ENCODE peak calls at places on chromosomes 7 and 10, in five cellular contexts. Y is lower lobe of right lung, G is lung, T is heart right ventricle, F is neural progenitor cell. R is an unnamed sample.

GRCh38 chr7:30335763-30336487 is 51.5 kb downstream of the ZNRF2 start:
- DNase-seq in Y (no peak), G (no peak), T (no peak), F (no peak), R (no peak)

GRCh38 chr10:15483215-15483970 is 112.3 kb upstream of the FAM171A1 start:
- DNase-seq in Y (no peak), G (no peak), T (no peak), F (no peak), R (no peak)

GRCh38 chr10:69958232-69958902 is 94.3 kb upstream of the MACROH2A2 start:
- DNase-seq in Y (no peak), G (no peak), T (no peak), F (peak; percentile 66), R (no peak)

GRCh38 chr7:76155938-76156337 is 45.8 kb upstream of the SRRM3 start:
- DNase-seq in Y (peak; percentile 84), G (peak; percentile 73), T (peak; percentile 37), F (no peak), R (no peak)

GRCh38 chr10:112958275-112958995 is 8.4 kb downstream of the TCF7L2 start:
- DNase-seq in Y (no peak), G (no peak), T (no peak), F (no peak), R (no peak)

GRCh38 chr10:114304566-114305421 is 65.7 kb downstream of the VWA2 start:
- DNase-seq in Y (no peak), G (no peak), T (peak; percentile 53), F (peak; percentile 96), R (peak; percentile 32)

GRCh38 chr7:23759556-23760391 is 49.8 kb downstream of the STK31 start:
- DNase-seq in Y (no peak), G (no peak), T (no peak), F (no peak), R (no peak)

GRCh38 chr7:101401390-101402080 is 38.9 kb downstream of the COL26A1 start:
- DNase-seq in Y (no peak), G (no peak), T (no peak), F (no peak), R (no peak)

GRCh38 chr7:155456517-155456771 is 1.5 kb upstream of the EN2 start:
- DNase-seq in Y (no peak), G (no peak), T (no peak), F (no peak), R (no peak)

GRCh38 chr7:29285451-29285807 is 90.9 kb downstream of the CHN2 start:
- DNase-seq in Y (no peak), G (no peak), T (no peak), F (no peak), R (no peak)

GRCh38 chr10:6924166-6924565 is 344.1 kb upstream of the PRKCQ start:
- DNase-seq in Y (no peak), G (no peak), T (no peak), F (no peak), R (no peak)

GRCh38 chr7:25671087-25671486 is 442.8 kb upstream of the NPVF start:
- DNase-seq in Y (no peak), G (no peak), T (no peak), F (no peak), R (no peak)

GRCh38 chr10:124332426-124332825 is 86.3 kb downstream of the OAT start:
- DNase-seq in Y (no peak), G (no peak), T (no peak), F (no peak), R (no peak)

GRCh38 chr10:1047937-1048336 is 982 bp downstream of the IDI1 start:
- DNase-seq in Y (no peak), G (no peak), T (no peak), F (peak; percentile 62), R (no peak)

GRCh38 chr10:130869179-130869841 is 442.2 kb downstream of the TCERG1L start:
- DNase-seq in Y (no peak), G (no peak), T (no peak), F (no peak), R (no peak)

GRCh38 chr10:132571565-132572544 is 34.3 kb downstream of the INPP5A start:
- DNase-seq in Y (no peak), G (peak; percentile 51), T (no peak), F (peak; percentile 49), R (peak; percentile 60)

GRCh38 chr10:8993859-8994258 is 939.4 kb downstream of the GATA3 start:
- DNase-seq in Y (no peak), G (no peak), T (no peak), F (no peak), R (no peak)

GRCh38 chr7:19294629-19295028 is 149.4 kb upstream of the FERD3L start:
- DNase-seq in Y (no peak), G (no peak), T (no peak), F (no peak), R (no peak)

GRCh38 chr10:11017575-11018425 is at the start of gene CELF2:
- DNase-seq in Y (peak; percentile 85), G (peak; percentile 80), T (peak; percentile 77), F (peak; percentile 94), R (peak; percentile 49)

GRCh38 chr10:117536359-117536861 is 6.1 kb upstream of the EMX2 start:
- DNase-seq in Y (no peak), G (no peak), T (no peak), F (no peak), R (peak; percentile 56)

GRCh38 chr10:70677620-70678249 is 5.4 kb downstream of the ADAMTS14 start:
- DNase-seq in Y (no peak), G (no peak), T (no peak), F (no peak), R (no peak)

GRCh38 chr10:124704428-124704805 is 39.8 kb downstream of the FAM53B start:
- DNase-seq in Y (no peak), G (no peak), T (no peak), F (no peak), R (no peak)

GRCh38 chr10:111762114-111762513 is 421.5 kb downstream of the GPAM start:
- DNase-seq in Y (no peak), G (no peak), T (no peak), F (no peak), R (no peak)

GRCh38 chr10:33091186-33091585 is 133.2 kb upstream of the ITGB1 start:
- DNase-seq in Y (no peak), G (no peak), T (no peak), F (no peak), R (no peak)

GRCh38 chr7:150556521-150557138 is 10.6 kb upstream of the GIMAP4 start:
- DNase-seq in Y (no peak), G (no peak), T (no peak), F (no peak), R (no peak)

GRCh38 chr10:125633517-125633999 is 49.4 kb downstream of the TEX36 start:
- DNase-seq in Y (no peak), G (no peak), T (no peak), F (no peak), R (no peak)

DNA sequence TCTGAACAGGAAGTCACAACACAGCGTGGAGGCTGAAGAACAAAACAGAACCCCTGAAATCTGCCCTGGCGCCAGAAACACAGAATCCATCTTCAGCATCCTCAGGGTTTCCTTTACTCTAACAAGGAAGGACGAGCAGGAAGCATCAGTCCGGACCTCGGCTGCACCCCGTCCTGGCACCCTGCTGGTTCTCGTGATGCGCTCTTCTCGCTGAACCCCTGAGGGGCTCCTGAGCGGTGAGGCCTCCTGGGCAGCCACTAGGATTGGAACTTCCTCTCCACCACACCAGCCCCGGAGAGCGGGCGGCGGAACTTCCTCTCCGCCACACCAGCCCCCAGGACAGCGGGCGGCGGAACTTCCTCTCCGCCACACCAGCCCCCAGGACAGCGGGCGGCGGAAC is 461.9 kb downstream of the PTPRN2 start:
- DNase-seq in Y (no peak), G (no peak), T (no peak), F (no peak), R (no peak)
- H3K4me3 ChIP-seq in Y (no peak overlapping the region), G (no peak overlapping the region), T (no peak overlapping the region), F (no peak overlapping the region), R (no peak overlapping the region)

DNA sequence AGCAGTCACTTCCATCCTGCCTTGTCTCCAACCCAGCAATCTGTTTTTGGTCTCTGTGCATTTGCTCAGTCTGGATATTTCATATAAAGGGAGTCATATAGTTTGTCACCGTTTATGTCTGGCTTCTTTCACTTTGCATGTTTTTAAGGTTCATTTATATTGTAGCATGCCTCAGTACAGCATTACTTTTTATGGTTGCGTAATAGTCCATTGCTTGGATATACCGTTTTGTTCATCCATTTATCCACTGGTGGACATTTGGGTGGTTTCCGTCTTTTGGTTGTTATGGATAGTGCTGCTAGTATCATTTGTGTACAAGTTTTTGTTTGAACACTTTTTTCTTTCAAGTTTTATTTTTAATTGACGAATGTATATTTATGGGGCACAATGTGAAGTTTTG is 18.2 kb downstream of the TBC1D12 start:
- DNase-seq in Y (no peak), G (no peak), T (no peak), F (no peak), R (no peak)
- H3K27me3 ChIP-seq in Y (no peaks in the 10 kb centered on the region), G (no peaks in the 10 kb centered on the region), T (no peaks in the 10 kb centered on the region), F (no peaks in the 10 kb centered on the region), R (no peaks in the 10 kb centered on the region)

DNA sequence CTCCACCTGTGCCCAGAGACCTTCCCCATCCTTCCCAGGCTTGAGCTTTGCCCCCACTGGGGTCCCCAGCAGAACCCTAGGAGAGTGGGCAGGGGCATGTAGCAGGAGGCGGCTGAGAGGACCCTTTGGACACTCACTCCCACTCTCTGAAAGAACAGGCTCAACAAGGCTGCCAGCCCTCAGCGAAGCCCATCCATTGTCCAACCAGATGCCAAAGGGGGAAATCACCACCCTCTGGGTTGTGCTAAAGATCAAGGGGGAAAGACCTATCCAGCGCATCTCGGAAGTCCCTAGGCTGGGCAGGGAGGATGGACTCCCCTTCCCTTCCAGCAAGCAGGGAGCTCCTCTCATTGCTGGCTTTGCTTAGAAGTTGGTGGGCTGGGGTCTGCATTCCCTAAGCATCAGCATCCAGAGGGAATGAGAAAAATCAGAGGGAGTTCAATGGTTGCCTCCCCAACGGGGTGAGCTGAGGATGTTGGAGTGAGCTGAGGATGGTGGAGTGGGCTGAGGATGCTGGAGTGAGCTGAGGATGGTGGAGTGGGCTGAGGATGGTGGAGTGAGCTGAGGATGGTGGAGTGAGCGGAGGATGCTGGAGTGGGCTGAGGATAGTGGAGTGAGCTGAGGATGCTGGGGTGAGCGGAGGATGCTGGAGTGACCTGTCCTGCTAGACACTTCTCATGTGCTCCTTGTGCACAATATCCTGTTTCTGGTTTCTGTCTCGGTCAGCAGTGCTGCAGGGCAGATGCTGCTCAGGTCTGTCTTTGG is 29.4 kb downstream of the ANXA8 start:
- DNase-seq in Y (no peak), G (no peak), T (no peak), F (no peak), R (no peak)
- H3K4me1 ChIP-seq in Y (no peaks in the 10 kb centered on the region), G (no peaks in the 10 kb centered on the region), T (no peaks in the 10 kb centered on the region), F (no peaks in the 10 kb centered on the region), R (no peaks in the 10 kb centered on the region)

DNA sequence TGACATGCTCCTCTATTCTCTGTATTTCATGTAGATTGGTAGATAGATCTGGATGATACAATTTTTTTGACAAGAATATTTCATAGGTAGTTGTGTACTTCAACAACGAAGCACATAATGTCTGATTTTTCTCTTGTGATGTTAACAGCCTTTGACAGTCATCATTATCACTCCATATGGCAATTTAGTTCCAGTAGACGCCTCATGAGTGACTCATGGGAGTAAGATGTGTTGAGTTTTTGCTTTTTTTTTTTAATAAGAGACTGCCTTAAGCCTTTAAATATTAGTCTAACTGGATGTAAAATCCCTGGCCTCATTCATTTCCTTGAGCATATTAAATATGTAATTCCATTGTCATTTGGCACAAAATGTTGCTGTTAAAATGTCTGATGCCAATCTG is 123.5 kb upstream of the ZNF32 start:
- DNase-seq in Y (no peak), G (no peak), T (no peak), F (no peak), R (no peak)
- H3K4me3 ChIP-seq in Y (no peak overlapping the region), G (no peak overlapping the region), T (no peak overlapping the region), F (no peak overlapping the region), R (no peak overlapping the region)

R was measured in uterus.